ENCODE peak calls at places on chromosomes 7 and 10, in five cellular contexts. One of them, this sample, is unnamed.

GRCh38 chr10:2214805-2215204 is 477.5 kb upstream of the ADARB2 start:
- DNase-seq in K562: no peak
- DNase-seq in HepG2: no peak
- DNase-seq in H1: no peak
- DNase-seq in HL-60: no peak
- DNase-seq in this sample: no peak

GRCh38 chr10:30827531-30828120 is 198.1 kb upstream of the LYZL2 start:
- DNase-seq in K562: no peak
- DNase-seq in HepG2: no peak
- DNase-seq in H1: no peak
- DNase-seq in HL-60: no peak
- DNase-seq in this sample: no peak

GRCh38 chr7:24926623-24927539 is 53.1 kb downstream of the OSBPL3 start:
- DNase-seq in K562: no peak
- DNase-seq in HepG2: no peak
- DNase-seq in H1: no peak
- DNase-seq in HL-60: no peak
- DNase-seq in this sample: no peak

GRCh38 chr7:21526007-21526406 is 16.8 kb upstream of the DNAH11 start:
- DNase-seq in K562: peak; percentile 18
- DNase-seq in HepG2: peak; percentile 5
- DNase-seq in H1: no peak
- DNase-seq in HL-60: no peak
- DNase-seq in this sample: peak; percentile 21

GRCh38 chr7:36280840-36281812 is 108.5 kb upstream of the ANLN start:
- DNase-seq in K562: peak; percentile 22
- DNase-seq in HepG2: no peak
- DNase-seq in H1: no peak
- DNase-seq in HL-60: peak; percentile 45
- DNase-seq in this sample: peak; percentile 69

GRCh38 chr10:127577878-127578627 is 28.9 kb downstream of the NPS start:
- DNase-seq in K562: no peak
- DNase-seq in HepG2: no peak
- DNase-seq in H1: no peak
- DNase-seq in HL-60: no peak
- DNase-seq in this sample: no peak

GRCh38 chr7:129828989-129829676 is 123.6 kb downstream of the UBE2H start:
- DNase-seq in K562: peak; percentile 54
- DNase-seq in HepG2: no peak
- DNase-seq in H1: no peak
- DNase-seq in HL-60: no peak
- DNase-seq in this sample: no peak

GRCh38 chr10:26621889-26622681 is 75.4 kb upstream of the PDSS1 start:
- DNase-seq in K562: peak; percentile 14
- DNase-seq in HepG2: no peak
- DNase-seq in H1: peak; percentile 62
- DNase-seq in HL-60: peak; percentile 64
- DNase-seq in this sample: peak; percentile 56

GRCh38 chr10:115417585-115418265 is 324.6 kb downstream of the ATRNL1 start:
- DNase-seq in K562: peak; percentile 1
- DNase-seq in HepG2: peak; percentile 60
- DNase-seq in H1: peak; percentile 58
- DNase-seq in HL-60: peak; percentile 6
- DNase-seq in this sample: peak; percentile 22

GRCh38 chr7:30163231-30163894 is 28.6 kb downstream of the MTURN start:
- DNase-seq in K562: peak; percentile 67
- DNase-seq in HepG2: peak; percentile 10
- DNase-seq in H1: no peak
- DNase-seq in HL-60: peak; percentile 50
- DNase-seq in this sample: no peak

GRCh38 chr10:1472605-1473004 is 264.7 kb downstream of the ADARB2 start:
- DNase-seq in K562: no peak
- DNase-seq in HepG2: no peak
- DNase-seq in H1: no peak
- DNase-seq in HL-60: no peak
- DNase-seq in this sample: no peak

GRCh38 chr7:66211429-66211828 is 6.3 kb downstream of the TPST1 start:
- DNase-seq in K562: no peak
- DNase-seq in HepG2: no peak
- DNase-seq in H1: no peak
- DNase-seq in HL-60: no peak
- DNase-seq in this sample: no peak

GRCh38 chr10:82164333-82164732 is 289.3 kb downstream of the NRG3 start:
- DNase-seq in K562: no peak
- DNase-seq in HepG2: no peak
- DNase-seq in H1: no peak
- DNase-seq in HL-60: no peak
- DNase-seq in this sample: no peak

GRCh38 chr7:6551016-6551511 is at the start of gene GRID2IP:
- DNase-seq in K562: no peak
- DNase-seq in HepG2: no peak
- DNase-seq in H1: no peak
- DNase-seq in HL-60: no peak
- DNase-seq in this sample: no peak

GRCh38 chr7:119925890-119926289 is 347.1 kb upstream of the KCND2 start:
- DNase-seq in K562: peak; percentile 89
- DNase-seq in HepG2: no peak
- DNase-seq in H1: no peak
- DNase-seq in HL-60: no peak
- DNase-seq in this sample: no peak

GRCh38 chr7:1214516-1214915 is 18.2 kb upstream of the UNCX start:
- DNase-seq in K562: no peak
- DNase-seq in HepG2: no peak
- DNase-seq in H1: no peak
- DNase-seq in HL-60: no peak
- DNase-seq in this sample: peak; percentile 39

GRCh38 chr7:47513741-47514241 is 68.1 kb downstream of the TNS3 start:
- DNase-seq in K562: no peak
- DNase-seq in HepG2: no peak
- DNase-seq in H1: no peak
- DNase-seq in HL-60: no peak
- DNase-seq in this sample: no peak

GRCh38 chr10:125082881-125083575 is 77.3 kb downstream of the CTBP2 start:
- DNase-seq in K562: no peak
- DNase-seq in HepG2: no peak
- DNase-seq in H1: no peak
- DNase-seq in HL-60: no peak
- DNase-seq in this sample: no peak

GRCh38 chr10:125083576-125083920 is 76.8 kb downstream of the CTBP2 start:
- DNase-seq in K562: no peak
- DNase-seq in HepG2: no peak
- DNase-seq in H1: no peak
- DNase-seq in HL-60: no peak
- DNase-seq in this sample: no peak

GRCh38 chr10:125085281-125085680 is 75.1 kb downstream of the CTBP2 start:
- DNase-seq in K562: no peak
- DNase-seq in HepG2: no peak
- DNase-seq in H1: no peak
- DNase-seq in HL-60: no peak
- DNase-seq in this sample: no peak

GRCh38 chr10:125086716-125087115 is 73.6 kb downstream of the CTBP2 start:
- DNase-seq in K562: no peak
- DNase-seq in HepG2: no peak
- DNase-seq in H1: no peak
- DNase-seq in HL-60: no peak
- DNase-seq in this sample: no peak

DNA sequence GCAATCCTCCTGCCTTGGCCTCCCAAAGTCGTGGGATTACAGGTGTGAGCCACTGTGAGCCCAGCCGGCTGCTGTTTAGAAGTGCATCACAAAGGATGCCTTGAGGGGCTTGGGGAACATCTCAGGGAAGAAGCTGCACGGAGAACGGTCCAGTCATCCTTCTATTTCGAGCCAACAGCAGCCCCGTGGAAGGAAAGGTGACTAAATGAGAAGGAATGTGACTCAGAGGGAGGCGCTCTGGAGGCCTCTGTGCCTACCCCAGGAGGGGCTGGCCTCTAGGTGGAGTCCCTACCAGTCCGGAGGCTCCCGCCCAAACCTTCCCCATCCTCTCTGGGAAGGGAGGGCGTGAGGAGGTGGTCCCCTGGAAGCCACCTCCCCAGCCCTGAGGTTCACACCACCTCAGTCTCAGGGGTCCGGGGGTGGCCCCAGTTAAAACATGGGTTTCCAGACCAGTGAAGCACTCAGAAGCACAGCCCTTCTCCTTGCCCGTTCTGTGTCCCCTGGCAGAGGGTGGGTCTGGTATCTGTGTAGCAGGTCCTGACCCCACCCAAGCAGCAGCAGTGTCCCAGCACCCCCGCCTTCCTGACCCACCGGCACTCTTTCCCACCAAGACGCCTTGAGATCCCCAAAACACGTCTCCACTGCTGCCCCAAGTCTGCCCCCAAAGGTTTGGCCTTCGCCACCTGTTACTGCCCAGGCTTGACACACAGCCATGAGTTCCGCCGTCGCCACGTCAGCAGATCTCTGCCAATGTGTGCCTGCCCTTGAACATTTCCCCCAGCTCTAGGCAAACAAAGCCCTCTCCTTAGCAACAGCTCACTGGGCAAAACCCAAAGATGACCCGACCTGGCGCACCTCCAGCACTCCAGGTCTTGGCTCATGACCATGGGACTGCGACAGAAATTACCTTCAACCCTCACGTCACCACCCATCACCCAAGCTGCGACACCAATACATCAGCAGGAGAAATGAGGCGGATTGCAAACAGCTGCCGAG is 75.9 kb downstream of the CTBP2 start:
- DNase-seq in K562: no peak
- DNase-seq in HepG2: peak; percentile 12
- DNase-seq in H1: no peak
- DNase-seq in HL-60: no peak
- DNase-seq in this sample: peak; percentile 39
- TF ChIP-seq GABPA in K562: no peak
- TF ChIP-seq GABPA in HepG2: no peak
- TF ChIP-seq GABPA in H1: no peak
- TF ChIP-seq GABPA in HL-60: no peak
- TF ChIP-seq GABPA in this sample: no peak

DNA sequence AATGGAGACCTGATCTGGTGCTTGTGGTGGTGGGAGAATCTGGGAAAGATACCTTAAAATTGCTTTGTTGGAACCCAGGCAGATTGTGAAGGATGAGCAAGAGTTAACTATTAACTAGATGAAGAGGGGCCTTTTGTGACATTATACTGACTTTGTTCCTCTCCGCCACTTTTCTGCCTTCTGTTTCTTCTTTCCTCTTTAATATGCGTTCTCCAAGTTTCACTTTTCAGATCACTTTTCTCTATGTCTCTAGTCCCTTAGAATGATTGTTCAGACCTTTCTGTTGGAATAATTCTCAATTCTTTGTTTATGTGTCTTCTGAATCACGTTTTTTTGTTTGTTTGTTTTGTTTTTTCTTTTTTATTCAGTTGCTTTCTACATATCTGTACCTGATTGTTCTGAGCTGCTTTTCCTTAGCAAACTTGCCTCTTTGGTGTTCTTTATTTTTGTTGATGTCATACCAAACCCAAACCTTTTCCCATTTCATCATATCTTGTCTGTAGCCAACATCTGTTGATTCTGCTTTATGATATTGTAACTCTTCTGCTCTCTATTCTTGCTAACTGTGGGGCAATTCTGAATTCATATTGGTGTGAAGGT is 2.8 kb downstream of the BMPR1A start:
- DNase-seq in K562: peak; percentile 34
- DNase-seq in HepG2: peak; percentile 44
- DNase-seq in H1: no peak
- DNase-seq in HL-60: no peak
- DNase-seq in this sample: no peak
- TF ChIP-seq GABPA in K562: no peak
- TF ChIP-seq GABPA in HepG2: no peak
- TF ChIP-seq GABPA in H1: no peak
- TF ChIP-seq GABPA in HL-60: no peak
- TF ChIP-seq GABPA in this sample: no peak

DNA sequence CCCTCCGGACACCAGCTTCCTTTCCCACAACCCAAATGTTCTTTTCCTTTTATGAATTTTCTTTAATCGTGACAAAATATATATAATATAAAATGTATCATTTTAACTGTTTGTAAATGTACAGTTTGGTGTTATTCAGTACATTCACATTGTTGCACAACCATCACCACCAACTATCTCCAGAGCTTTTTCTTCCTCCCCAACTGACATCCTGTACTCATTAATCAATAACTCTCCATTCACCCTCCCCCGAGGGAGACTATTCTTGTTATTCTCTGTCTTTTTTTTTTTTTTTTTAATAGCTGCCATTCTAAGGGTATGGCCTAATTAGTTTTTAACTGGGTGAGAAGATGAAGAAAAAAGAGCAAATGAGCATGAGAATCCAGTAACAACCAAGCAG is 30.6 kb upstream of the ITGB1 start:
- DNase-seq in K562: no peak
- DNase-seq in HepG2: no peak
- DNase-seq in H1: no peak
- DNase-seq in HL-60: no peak
- DNase-seq in this sample: no peak
- TF ChIP-seq GABPA in K562: no peak
- TF ChIP-seq GABPA in HepG2: no peak
- TF ChIP-seq GABPA in H1: no peak
- TF ChIP-seq GABPA in HL-60: no peak
- TF ChIP-seq GABPA in this sample: no peak

GRCh38 chr10:118343115-118343514 is 991 bp upstream of the FAM204A start:
- DNase-seq in K562: no peak
- DNase-seq in HepG2: no peak
- DNase-seq in H1: no peak
- DNase-seq in HL-60: no peak
- DNase-seq in this sample: no peak
- TF ChIP-seq GABPA in K562: no peak
- TF ChIP-seq GABPA in HepG2: no peak
- TF ChIP-seq GABPA in H1: no peak
- TF ChIP-seq GABPA in HL-60: no peak
- TF ChIP-seq GABPA in this sample: no peak

GRCh38 chr7:12581897-12582296 is 11.4 kb downstream of the SCIN start:
- DNase-seq in K562: no peak
- DNase-seq in HepG2: no peak
- DNase-seq in H1: no peak
- DNase-seq in HL-60: no peak
- DNase-seq in this sample: no peak
- TF ChIP-seq GABPA in K562: no peak
- TF ChIP-seq GABPA in HepG2: no peak
- TF ChIP-seq GABPA in H1: no peak
- TF ChIP-seq GABPA in HL-60: no peak
- TF ChIP-seq GABPA in this sample: no peak

GRCh38 chr7:157475095-157475494 is 138.3 kb downstream of the DNAJB6 start:
- DNase-seq in K562: no peak
- DNase-seq in HepG2: no peak
- DNase-seq in H1: no peak
- DNase-seq in HL-60: no peak
- DNase-seq in this sample: no peak

GRCh38 chr7:157473051-157473569 is 136.3 kb downstream of the DNAJB6 start:
- DNase-seq in K562: no peak
- DNase-seq in HepG2: no peak
- DNase-seq in H1: no peak
- DNase-seq in HL-60: no peak
- DNase-seq in this sample: no peak

GRCh38 chr7:157476201-157476600 is 139.4 kb downstream of the DNAJB6 start:
- DNase-seq in K562: no peak
- DNase-seq in HepG2: no peak
- DNase-seq in H1: peak; percentile 31
- DNase-seq in HL-60: no peak
- DNase-seq in this sample: no peak

GRCh38 chr7:157475601-157476000 is 138.8 kb downstream of the DNAJB6 start:
- DNase-seq in K562: no peak
- DNase-seq in HepG2: no peak
- DNase-seq in H1: no peak
- DNase-seq in HL-60: no peak
- DNase-seq in this sample: no peak

GRCh38 chr7:157474685-157475084 is 137.9 kb downstream of the DNAJB6 start:
- DNase-seq in K562: peak; percentile 79
- DNase-seq in HepG2: peak; percentile 20
- DNase-seq in H1: peak; percentile 88
- DNase-seq in HL-60: no peak
- DNase-seq in this sample: no peak
- TF ChIP-seq GABPA in K562: no peak
- TF ChIP-seq GABPA in HepG2: no peak
- TF ChIP-seq GABPA in H1: no peak
- TF ChIP-seq GABPA in HL-60: no peak
- TF ChIP-seq GABPA in this sample: no peak

This sample was measured in SK-N-SH.